ENCODE peak calls at places on chromosomes 6 and 20, in seven cellular contexts. K, Q, I, P, H, L and M are unnamed samples.

GRCh38 chr20:57092112-57092899 is 174.1 kb downstream of the BMP7 start:
- DNase-seq in K (no peak), Q (peak; percentile 36), H (peak; percentile 24), I (no peak), L (peak; percentile 90), P (peak; percentile 58), M (no peak)

GRCh38 chr6:105105094-105105493 is 74.7 kb downstream of the POPDC3 start:
- DNase-seq in I (no peak), K (no peak), P (no peak), L (no peak), Q (no peak), H (no peak), M (no peak)

GRCh38 chr6:106560966-106561740 is 68.1 kb downstream of the RTN4IP1 start:
- DNase-seq in Q (peak; percentile 90), I (no peak), P (peak; percentile 79), K (no peak), H (no peak), L (no peak), M (no peak)

GRCh38 chr6:36195471-36196048 is 984 bp upstream of the BRPF3 start:
- DNase-seq in P (peak; percentile 18), I (no peak), L (no peak), H (peak; percentile 3), Q (no peak), K (no peak), M (no peak)

GRCh38 chr6:23823421-23823820 is 302.6 kb upstream of the NRSN1 start:
- DNase-seq in P (peak; percentile 27), K (no peak), Q (no peak), L (no peak), I (no peak), H (no peak), M (no peak)

GRCh38 chr20:531608-532007 is 12.0 kb downstream of the CSNK2A1 start:
- DNase-seq in K (no peak), P (no peak), I (no peak), Q (no peak), L (no peak), H (no peak), M (no peak)

GRCh38 chr20:14199111-14199510 is 138.3 kb downstream of the FLRT3 start:
- DNase-seq in L (no peak), H (no peak), P (peak; percentile 46), K (no peak), Q (no peak), I (no peak), M (no peak)

GRCh38 chr6:15369838-15370237 is 124.0 kb downstream of the JARID2 start:
- DNase-seq in I (no peak), H (no peak), Q (no peak), K (no peak), P (no peak), L (no peak), M (no peak)

GRCh38 chr6:108966855-108967755 is 118.9 kb downstream of the ARMC2 start:
- DNase-seq in Q (peak; percentile 52), H (peak; percentile 28), I (no peak), L (peak; percentile 41), P (peak; percentile 61), K (no peak), M (peak; percentile 53)

GRCh38 chr6:168886964-168887363 is 366.7 kb downstream of the THBS2 start:
- DNase-seq in I (no peak), P (no peak), Q (no peak), K (no peak), H (no peak), L (no peak), M (no peak)

GRCh38 chr20:57676517-57677322 is 33.1 kb downstream of the PMEPA1 start:
- DNase-seq in L (no peak), H (no peak), P (no peak), Q (no peak), K (no peak), I (no peak), M (no peak)

GRCh38 chr20:51494241-51495110 is 48.0 kb downstream of the NFATC2 start:
- DNase-seq in H (no peak), P (no peak), Q (no peak), K (no peak), L (no peak), I (no peak), M (no peak)

GRCh38 chr20:63059684-63060056 is 52.9 kb upstream of the BHLHE23 start:
- DNase-seq in H (no peak), L (no peak), Q (no peak), K (no peak), P (no peak), I (no peak), M (no peak)

GRCh38 chr20:39214778-39215177 is 252.6 kb downstream of the DHX35 start:
- DNase-seq in H (no peak), P (no peak), I (no peak), Q (no peak), K (no peak), L (peak; percentile 5), M (no peak)

GRCh38 chr6:46323312-46323965 is 152.7 kb upstream of the ENPP5 start:
- DNase-seq in H (no peak), I (peak; percentile 96), L (no peak), P (peak; percentile 93), K (no peak), Q (peak; percentile 95), M (peak; percentile 29)

GRCh38 chr6:48826884-48827701 is 636.0 kb downstream of the MMUT start:
- DNase-seq in I (peak; percentile 86), L (no peak), K (peak; percentile 66), P (peak; percentile 89), H (peak; percentile 71), Q (peak; percentile 98), M (peak; percentile 88)

GRCh38 chr6:17385660-17386059 is 7.7 kb upstream of the CAP2 start:
- DNase-seq in Q (peak; percentile 9), K (no peak), P (peak; percentile 49), H (no peak), I (no peak), L (no peak), M (no peak)

GRCh38 chr6:118725944-118726343 is 74.6 kb upstream of the CEP85L start:
- DNase-seq in I (no peak), L (no peak), H (no peak), K (no peak), P (no peak), Q (no peak), M (no peak)

GRCh38 chr6:74480561-74480960 is 725.3 kb downstream of the COL12A1 start:
- DNase-seq in Q (peak; percentile 8), L (no peak), I (no peak), H (no peak), K (no peak), P (peak; percentile 16), M (no peak)

GRCh38 chr20:61480158-61480825 is 228.2 kb downstream of the CDH4 start:
- DNase-seq in I (no peak), Q (no peak), K (no peak), H (no peak), L (no peak), P (no peak), M (no peak)
- TF ChIP-seq CTCF in I (no peak), Q (peak; percentile 13), K (no peak), H (no peak), L (no peak), P (peak; percentile 23), M (no peak)

GRCh38 chr6:12048609-12049008 is 36.5 kb downstream of the HIVEP1 start:
- DNase-seq in L (no peak), K (no peak), Q (no peak), I (no peak), P (no peak), H (no peak), M (no peak)

GRCh38 chr6:12047304-12047703 is 35.2 kb downstream of the HIVEP1 start:
- DNase-seq in L (peak; percentile 25), I (no peak), H (no peak), K (no peak), Q (no peak), P (no peak), M (no peak)

GRCh38 chr6:12049165-12049564 is 37.1 kb downstream of the HIVEP1 start:
- DNase-seq in I (no peak), Q (no peak), H (no peak), P (no peak), K (no peak), L (no peak), M (no peak)

GRCh38 chr6:12047792-12048432 is 35.8 kb downstream of the HIVEP1 start:
- DNase-seq in H (no peak), P (no peak), I (no peak), L (peak; percentile 41), Q (no peak), K (no peak), M (no peak)

GRCh38 chr6:12051861-12052368 is 39.8 kb downstream of the HIVEP1 start:
- DNase-seq in Q (no peak), L (no peak), P (peak; percentile 76), K (no peak), H (no peak), I (no peak), M (no peak)
- H3K4me3 ChIP-seq in Q (no peak overlapping the region), L (no peak overlapping the region), P (no peak overlapping the region), K (no peak overlapping the region), H (no peak overlapping the region), I (no peak overlapping the region), M (no peak overlapping the region)

DNA sequence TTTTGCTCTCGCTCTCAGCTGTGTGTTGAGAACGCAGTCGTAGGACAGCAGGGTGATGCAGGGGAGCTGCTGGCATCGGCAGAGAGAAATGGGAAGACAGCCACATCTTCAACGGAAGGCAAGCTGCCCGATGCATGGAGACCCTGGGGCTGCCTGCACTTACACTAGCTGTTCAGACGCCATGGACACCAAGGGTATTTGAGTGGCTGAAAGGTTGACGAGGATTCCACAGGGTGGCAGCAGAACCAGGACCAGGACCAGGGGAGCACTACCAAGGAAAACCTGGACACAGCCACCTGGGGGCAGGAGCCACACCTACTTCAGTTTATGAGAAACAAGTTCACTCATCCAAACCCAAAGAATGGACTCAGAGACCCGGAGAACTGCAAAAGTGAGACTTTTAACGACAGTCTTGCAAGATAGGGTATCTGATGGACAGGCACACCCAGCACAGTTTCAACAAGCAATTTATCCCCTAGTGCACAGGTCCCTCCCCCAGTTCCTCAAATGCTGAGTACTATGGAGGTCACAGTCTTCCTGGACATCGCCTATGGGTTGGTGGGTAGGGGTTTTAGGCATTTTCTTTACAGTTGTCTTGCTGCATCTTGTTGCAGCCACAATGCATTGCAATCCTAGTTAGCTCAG is 56.3 kb upstream of the ENTPD6 start:
- DNase-seq in Q (no peak), I (no peak), K (no peak), H (no peak), L (no peak), P (no peak), M (no peak)
- TF ChIP-seq CTCF in Q (no peak), I (no peak), K (no peak), H (no peak), L (peak; percentile 29), P (no peak), M (peak; percentile 2)

GRCh38 chr20:50281831-50282591 is 91.4 kb downstream of the CEBPB start:
- DNase-seq in L (no peak), K (no peak), P (no peak), I (no peak), H (no peak), Q (no peak), M (no peak)

GRCh38 chr20:50282592-50283241 is 92.1 kb downstream of the CEBPB start:
- DNase-seq in K (no peak), L (no peak), H (no peak), I (no peak), Q (no peak), P (no peak), M (no peak)

GRCh38 chr20:50278684-50279531 is 88.3 kb downstream of the CEBPB start:
- DNase-seq in H (no peak), I (no peak), P (peak; percentile 28), Q (peak; percentile 55), L (peak; percentile 91), K (peak; percentile 90), M (no peak)

GRCh38 chr20:50279988-50280850 is 89.6 kb downstream of the CEBPB start:
- DNase-seq in L (no peak), I (no peak), K (no peak), Q (no peak), H (no peak), P (no peak), M (no peak)

GRCh38 chr20:50280851-50281655 is 90.4 kb downstream of the CEBPB start:
- DNase-seq in I (no peak), K (no peak), H (no peak), L (no peak), Q (no peak), P (no peak), M (no peak)
- H3K4me3 ChIP-seq in I (no peak overlapping the region), K (no peak overlapping the region), H (no peak overlapping the region), L (no peak overlapping the region), Q (no peak overlapping the region), P (no peak overlapping the region), M (no peak overlapping the region)